ENCODE peak calls at places on chromosomes 7 and 10, in seven cellular contexts. P, L, B, O, C, V and D are unnamed samples.

GRCh38 chr7:111183373-111183772 is 92.4 kb downstream of the LRRN3 start:
- DNase-seq in V (no peak), P (no peak), B (no peak), C (no peak), L (no peak), O (no peak), D (no peak)

GRCh38 chr7:26683277-26683676 is 181.1 kb downstream of the SKAP2 start:
- DNase-seq in O (no peak), P (no peak), C (no peak), V (no peak), B (no peak), L (no peak), D (no peak)

GRCh38 chr7:7183833-7184463 is 1.6 kb downstream of the C1GALT1 start:
- DNase-seq in L (no peak), P (no peak), V (no peak), O (no peak), B (no peak), C (no peak), D (no peak)

GRCh38 chr7:311796-312195 is 21.8 kb downstream of the FOXL3 start:
- DNase-seq in P (no peak), C (no peak), V (no peak), O (no peak), B (no peak), L (no peak), D (no peak)

GRCh38 chr7:101077303-101078086 is 7.8 kb upstream of the TRIM56 start:
- DNase-seq in V (peak), O (peak), L (peak), B (peak), P (peak), C (peak), D (peak)

GRCh38 chr7:19930051-19930450 is 156.6 kb upstream of the TMEM196 start:
- DNase-seq in B (no peak), P (no peak), O (no peak), L (no peak), V (no peak), C (no peak), D (no peak)

GRCh38 chr7:98511175-98511574 is 105.9 kb upstream of the NPTX2 start:
- DNase-seq in B (no peak), C (no peak), V (no peak), O (no peak), P (no peak), L (no peak), D (no peak)

GRCh38 chr7:124692420-124692819 is 73.2 kb downstream of the GPR37 start:
- DNase-seq in B (no peak), V (no peak), C (no peak), O (no peak), L (no peak), P (no peak), D (no peak)

GRCh38 chr10:61907587-61907986 is 6.1 kb downstream of the ARID5B start:
- DNase-seq in B (no peak), O (no peak), P (no peak), C (no peak), V (no peak), L (no peak), D (no peak)

GRCh38 chr10:101489355-101489754 is 98.7 kb downstream of the POLL start:
- DNase-seq in O (no peak), P (no peak), C (no peak), B (peak), L (no peak), V (no peak), D (no peak)

GRCh38 chr10:30630571-30630970 is 1.0 kb upstream of the LYZL2 start:
- DNase-seq in L (no peak), O (no peak), V (no peak), P (no peak), B (peak), C (no peak), D (no peak)

GRCh38 chr10:20596911-20597310 is 300.2 kb downstream of the NEBL start:
- DNase-seq in P (no peak), L (no peak), B (peak), V (no peak), O (no peak), C (peak), D (no peak)

GRCh38 chr7:150983893-150984368 is 5.8 kb upstream of the KCNH2 start:
- DNase-seq in P (no peak), B (peak), V (no peak), C (peak), L (no peak), O (peak), D (peak)

GRCh38 chr7:106216517-106217088 is 68.2 kb downstream of the NAMPT start:
- DNase-seq in V (no peak), P (no peak), L (no peak), C (peak), B (peak), O (no peak), D (no peak)

GRCh38 chr7:143385891-143386781 is 5.0 kb downstream of the ZYX start:
- DNase-seq in C (peak), V (no peak), B (peak), L (no peak), P (no peak), O (no peak), D (no peak)

GRCh38 chr10:78139336-78139735 is 105.7 kb downstream of the RPS24 start:
- DNase-seq in V (no peak), O (no peak), L (no peak), C (no peak), B (no peak), P (no peak), D (no peak)

GRCh38 chr7:92584953-92585352 is 5.2 kb downstream of the FAM133B start:
- DNase-seq in L (no peak), O (no peak), C (no peak), B (peak), V (no peak), P (no peak), D (no peak)

GRCh38 chr10:34405611-34406462 is 409.3 kb downstream of the PARD3 start:
- DNase-seq in V (no peak), L (no peak), B (peak), C (peak), O (no peak), P (no peak), D (no peak)

GRCh38 chr10:44395396-44395795 is 10.5 kb upstream of the CXCL12 start:
- DNase-seq in C (no peak), O (no peak), V (no peak), P (no peak), L (peak), B (no peak), D (no peak)

GRCh38 chr7:25090374-25090773 is 34.7 kb downstream of the CYCS start:
- DNase-seq in B (no peak), C (no peak), V (no peak), L (no peak), O (no peak), P (no peak), D (no peak)

GRCh38 chr10:14185501-14186045 is 145.2 kb downstream of the FRMD4A start:
- DNase-seq in P (no peak), B (peak), V (peak), L (no peak), C (peak), O (no peak), D (no peak)

GRCh38 chr10:12050528-12050927 is 7.9 kb upstream of the UPF2 start:
- DNase-seq in O (no peak), B (no peak), P (no peak), C (no peak), L (no peak), V (no peak), D (no peak)

GRCh38 chr10:96502561-96503267 is 11.0 kb downstream of the TLL2 start:
- DNase-seq in V (no peak), B (no peak), P (no peak), C (peak), O (no peak), L (no peak), D (no peak)

GRCh38 chr10:104253106-104253505 is 1.6 kb upstream of the GSTO1 start:
- DNase-seq in O (no peak), V (no peak), L (no peak), C (no peak), B (no peak), P (peak), D (peak)

GRCh38 chr10:130427216-130427722 is 291.1 kb downstream of the GLRX3 start:
- DNase-seq in L (no peak), V (no peak), B (no peak), O (no peak), C (no peak), P (no peak), D (no peak)

GRCh38 chr7:151313857-151314256 is 27.8 kb upstream of the NUB1 start:
- DNase-seq in P (no peak), V (no peak), C (no peak), L (peak), O (no peak), B (peak), D (no peak)

GRCh38 chr10:102780246-102780645 is 36.5 kb downstream of the WBP1L start:
- DNase-seq in C (no peak), B (no peak), V (no peak), P (no peak), L (no peak), O (no peak), D (no peak)

GRCh38 chr7:142391191-142391992 is 133.5 kb upstream of the PRSS58 start:
- DNase-seq in O (no peak), L (no peak), C (no peak), P (peak), B (peak), V (no peak), D (no peak)

GRCh38 chr7:152583006-152583405 is 92.9 kb downstream of the XRCC2 start:
- DNase-seq in L (no peak), V (no peak), C (no peak), O (no peak), P (no peak), B (no peak), D (no peak)